ENCODE peak calls at places on chromosomes 4 and X, in eight cellular contexts. J is IMR-90, P is SK-N-SH, L is coronary artery, W is PC-9, D is A549, M is prostate gland, I is psoas muscle. V is an unnamed sample.

GRCh38 chrX:19846995-19847790 is 40.2 kb downstream of the SH3KBP1 start:
- DNase-seq in W (peak), J (peak), M (no peak), L (peak), D (peak), P (no peak), I (peak), V (no peak)

GRCh38 chr4:55154290-55154880 is 29.0 kb upstream of the KDR start:
- DNase-seq in J (no peak), P (no peak), M (no peak), W (no peak), L (no peak), D (no peak), I (no peak), V (no peak)

GRCh38 chr4:22988526-22988925 is 295.8 kb downstream of the GBA3 start:
- DNase-seq in J (no peak), D (no peak), I (no peak), P (no peak), M (no peak), L (no peak), W (no peak), V (no peak)

GRCh38 chrX:1086444-1087409 is 125.7 kb downstream of the CRLF2 start:
- DNase-seq in J (no peak), P (no peak), D (peak), L (no peak), W (peak), M (no peak), I (no peak), V (no peak)

GRCh38 chrX:47991263-47992092 is 12.3 kb downstream of the ZNF182 start:
- DNase-seq in W (no peak), M (no peak), P (no peak), J (peak), I (no peak), L (no peak), D (no peak), V (no peak)

GRCh38 chr4:10161146-10161545 is 44.5 kb upstream of the WDR1 start:
- DNase-seq in I (no peak), W (no peak), D (no peak), M (no peak), P (no peak), J (peak), L (no peak), V (no peak)

GRCh38 chrX:70039758-70040157 is 10.0 kb downstream of the AWAT2 start:
- DNase-seq in I (no peak), D (no peak), P (no peak), J (no peak), M (no peak), L (no peak), W (no peak), V (no peak)

GRCh38 chr4:100286601-100287000 is 96.3 kb upstream of the DDIT4L start:
- DNase-seq in P (no peak), L (no peak), D (no peak), W (no peak), J (no peak), I (no peak), M (no peak), V (no peak)

GRCh38 chrX:12249997-12250396 is 111.7 kb downstream of the FRMPD4 start:
- DNase-seq in M (no peak), W (no peak), I (no peak), L (no peak), D (no peak), J (peak), P (no peak), V (no peak)

GRCh38 chr4:7419961-7420660 is 14.6 kb downstream of the PSAPL1 start:
- DNase-seq in W (no peak), D (no peak), P (no peak), L (peak), J (no peak), M (no peak), I (no peak), V (no peak)

DNA sequence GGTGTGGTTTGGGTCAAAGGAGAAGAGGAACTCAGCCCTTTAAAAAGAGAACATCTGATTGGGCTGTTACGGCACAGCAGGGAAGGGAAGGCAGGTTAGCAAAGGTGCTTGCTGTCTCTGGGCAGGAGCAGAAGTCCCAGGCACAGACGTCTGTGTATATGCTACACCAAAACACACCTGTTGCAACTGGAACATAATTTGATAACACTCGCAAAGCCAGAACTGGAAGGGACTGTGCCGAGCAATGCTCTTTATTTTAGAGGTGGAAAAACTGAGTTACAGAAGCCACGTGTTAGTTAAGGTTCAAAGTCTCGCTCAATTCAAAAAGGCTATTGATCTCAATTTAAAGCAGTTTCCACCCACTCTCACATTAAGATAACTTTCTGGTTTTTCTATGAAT is 2.2 kb upstream of the FAM114A1 start:
- DNase-seq in D (no peak), L (no peak), M (no peak), P (no peak), W (no peak), I (no peak), J (no peak), V (no peak)
- H3K27ac ChIP-seq in D (no peak), L (no peak), M (no peak), P (no peak), W (no peak), I (no peak), J (no peak), V (no peak)

GRCh38 chr4:128346054-128346716 is 58.6 kb upstream of the PGRMC2 start:
- DNase-seq in M (no peak), D (no peak), J (no peak), W (no peak), L (no peak), I (no peak), P (no peak), V (no peak)

GRCh38 chr4:128349921-128350320 is 62.3 kb upstream of the PGRMC2 start:
- DNase-seq in M (no peak), P (no peak), D (peak), I (no peak), L (no peak), W (no peak), J (peak), V (no peak)

GRCh38 chr4:128345650-128346049 is 58.0 kb upstream of the PGRMC2 start:
- DNase-seq in L (no peak), J (no peak), I (no peak), W (no peak), M (no peak), P (no peak), D (no peak), V (no peak)

GRCh38 chr4:128347930-128348660 is 60.5 kb upstream of the PGRMC2 start:
- DNase-seq in I (no peak), M (no peak), J (peak), L (no peak), W (no peak), D (peak), P (no peak), V (no peak)

GRCh38 chr4:128347175-128347868 is 59.7 kb upstream of the PGRMC2 start:
- DNase-seq in I (no peak), J (peak), L (no peak), P (no peak), D (peak), W (peak), M (no peak), V (no peak)
- H3K27ac ChIP-seq in I (peak), J (peak), L (no peak), P (peak), D (peak), W (peak), M (no peak), V (no peak)

GRCh38 chr4:1723131-1723801 is 1.9 kb downstream of the TACC3 start:
- DNase-seq in P (no peak), M (no peak), J (no peak), W (no peak), D (no peak), L (no peak), I (no peak), V (peak)

GRCh38 chr4:1721666-1722550 is 587 bp downstream of the TACC3 start:
- DNase-seq in D (no peak), P (peak), M (no peak), L (no peak), J (no peak), W (no peak), I (no peak), V (no peak)

GRCh38 chr4:1721003-1721665 is at the start of the genes TACC3 and TMEM129:
- DNase-seq in P (peak), W (peak), I (peak), M (peak), J (peak), L (peak), D (peak), V (peak)

GRCh38 chr4:1720163-1720983 is 750 bp downstream of the TMEM129 start:
- DNase-seq in D (no peak), W (no peak), M (peak), I (peak), J (peak), L (no peak), P (peak), V (no peak)

GRCh38 chr4:1722551-1723071 is 1.3 kb downstream of the TACC3 start:
- DNase-seq in D (no peak), P (peak), L (no peak), J (no peak), M (no peak), W (no peak), I (no peak), V (no peak)
- H3K27ac ChIP-seq in D (peak), P (peak), L (peak), J (no peak), M (peak), W (no peak), I (peak), V (peak)

DNA sequence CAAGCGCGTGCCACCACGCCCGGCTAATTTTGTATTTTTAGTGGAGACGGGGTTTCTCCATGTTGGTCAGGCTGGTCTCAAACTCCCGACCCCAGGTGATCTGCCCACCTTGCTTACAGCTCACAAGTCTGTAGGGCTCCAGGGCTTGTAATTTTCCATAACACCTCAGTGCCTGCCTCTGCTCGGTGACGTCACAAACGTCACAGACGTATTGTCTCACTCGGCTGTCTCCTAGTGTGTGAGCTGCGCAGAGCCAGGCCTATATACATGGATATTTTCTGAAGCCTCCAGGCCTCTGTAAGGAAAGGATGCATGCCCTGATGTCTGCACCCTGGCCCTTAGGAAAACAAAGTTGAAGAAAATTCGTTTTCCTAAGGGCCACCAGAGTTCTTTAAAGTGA is 8.6 kb upstream of the NKRF start:
- DNase-seq in L (no peak), M (no peak), I (no peak), D (no peak), P (no peak), W (no peak), J (no peak), V (no peak)
- H3K27ac ChIP-seq in L (no peak), M (no peak), I (no peak), D (no peak), P (no peak), W (no peak), J (no peak), V (no peak)

DNA sequence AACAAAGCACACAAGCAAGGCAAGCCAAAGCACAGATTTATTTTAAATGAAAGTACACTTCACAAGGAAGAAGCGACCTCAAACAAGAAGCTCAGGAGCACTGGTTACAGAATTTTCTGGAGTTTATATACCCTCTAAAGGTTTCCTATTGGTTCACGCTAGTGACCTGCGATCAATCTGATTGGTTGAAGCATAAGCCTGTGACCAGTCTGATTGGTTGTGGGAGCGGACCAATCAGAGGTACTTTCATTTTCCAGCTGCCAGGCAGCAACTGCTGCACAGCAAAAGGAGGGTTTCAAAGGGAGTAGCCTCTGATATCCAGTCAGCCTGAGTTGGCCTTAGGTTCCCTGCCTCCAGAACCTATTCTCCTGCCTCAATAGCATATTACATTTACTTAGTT is 4.6 kb upstream of the AREG start:
- DNase-seq in J (no peak), I (no peak), D (no peak), M (no peak), L (no peak), P (peak), W (no peak), V (no peak)
- H3K27ac ChIP-seq in J (no peak), I (no peak), D (no peak), M (no peak), L (no peak), P (no peak), W (no peak), V (no peak)

DNA sequence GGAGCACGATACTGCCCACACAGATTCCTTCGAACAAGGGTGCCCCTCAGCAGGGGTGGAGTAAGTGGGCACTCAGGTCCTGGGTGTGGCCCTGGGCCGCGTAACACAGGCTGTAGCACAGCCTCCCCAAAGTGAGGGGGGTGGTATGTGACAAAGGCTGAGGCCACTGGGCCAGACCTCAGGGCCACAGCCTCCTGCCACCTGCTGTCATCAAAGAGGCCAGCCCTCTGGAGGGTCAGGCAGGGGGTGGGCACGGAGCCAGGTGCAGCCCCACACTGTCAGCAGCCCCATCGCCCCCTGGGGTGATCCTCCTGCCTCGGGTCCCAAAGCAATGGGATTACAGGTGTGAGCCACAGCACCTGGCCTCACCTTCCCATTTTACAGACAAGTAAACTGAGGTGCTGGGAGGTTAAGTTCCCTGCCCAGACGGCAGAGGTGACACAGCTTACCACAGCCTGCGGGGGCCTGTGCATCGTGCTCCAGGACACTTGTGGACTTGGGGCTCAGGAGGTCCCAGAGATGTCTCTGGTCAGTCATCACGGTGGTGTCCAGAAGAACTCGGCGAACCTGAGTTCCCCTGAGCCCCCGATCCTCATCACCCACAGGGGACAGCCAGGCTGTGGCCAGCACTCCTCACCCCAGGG is 27.5 kb upstream of the MXD4 start:
- DNase-seq in I (no peak), M (no peak), P (no peak), W (no peak), J (no peak), L (no peak), D (no peak), V (no peak)
- H3K27ac ChIP-seq in I (no peak), M (no peak), P (no peak), W (no peak), J (no peak), L (no peak), D (no peak), V (peak)

GRCh38 chrX:103783971-103784370 is 7.3 kb downstream of the PLP1 start:
- DNase-seq in J (peak), D (no peak), L (no peak), W (no peak), P (no peak), I (no peak), M (no peak), V (no peak)

GRCh38 chrX:103776586-103776985 is at the start of gene PLP1:
- DNase-seq in W (no peak), I (no peak), M (no peak), D (no peak), J (no peak), P (no peak), L (no peak), V (no peak)

GRCh38 chrX:103780701-103781402 is 4.2 kb downstream of the PLP1 start:
- DNase-seq in M (no peak), W (no peak), P (no peak), I (no peak), D (no peak), J (no peak), L (no peak), V (no peak)

GRCh38 chrX:103782640-103783039 is 6.0 kb downstream of the PLP1 start:
- DNase-seq in I (no peak), W (no peak), D (no peak), J (no peak), M (no peak), P (no peak), L (no peak), V (no peak)

GRCh38 chrX:103779156-103779555 is 2.5 kb downstream of the PLP1 start:
- DNase-seq in L (no peak), P (peak), D (no peak), M (no peak), J (no peak), I (no peak), W (no peak), V (no peak)
- H3K27ac ChIP-seq in L (no peak), P (no peak), D (no peak), M (no peak), J (no peak), I (no peak), W (no peak), V (no peak)

GRCh38 chr4:92060333-92060732 is 243.4 kb upstream of the GRID2 start:
- DNase-seq in M (no peak), P (no peak), D (no peak), J (no peak), I (no peak), W (no peak), L (no peak), V (no peak)
- H3K27ac ChIP-seq in M (no peak), P (no peak), D (no peak), J (no peak), I (no peak), W (no peak), L (no peak), V (no peak)

GRCh38 chr4:76305033-76305687 is 1.4 kb upstream of the STBD1 start:
- DNase-seq in I (no peak), W (no peak), P (no peak), M (no peak), D (no peak), L (no peak), J (no peak), V (no peak)
- H3K27ac ChIP-seq in I (peak), W (no peak), P (peak), M (no peak), D (peak), L (peak), J (no peak), V (no peak)